ENCODE peak calls at places on chromosomes 2 and 18, in eight cellular contexts. U, F, W, P, Y, H, O and V are unnamed samples.

GRCh38 chr2:43897492-43897891 is 58.7 kb downstream of the ABCG8 start:
- DNase-seq in U (no peak), F (no peak), W (no peak), P (no peak), Y (no peak), H (no peak), O (no peak), V (no peak)

GRCh38 chr2:202760848-202761247 is 110.7 kb downstream of the ICA1L start:
- DNase-seq in U (no peak), F (no peak), W (no peak), P (no peak), Y (no peak), H (no peak), O (no peak), V (no peak)

GRCh38 chr2:149612122-149612521 is 24.5 kb upstream of the MMADHC start:
- DNase-seq in U (no peak), F (no peak), W (no peak), P (no peak), Y (peak; percentile 21), H (no peak), O (peak; percentile 66), V (no peak)

GRCh38 chr18:75068682-75069435 is 140.1 kb downstream of the PTGR3 start:
- DNase-seq in U (no peak), F (no peak), W (no peak), P (no peak), Y (no peak), H (no peak), O (no peak), V (no peak)

GRCh38 chr2:207251573-207252192 is 85.9 kb upstream of the KLF7 start:
- DNase-seq in U (no peak), F (no peak), W (no peak), P (no peak), Y (no peak), H (no peak), O (no peak), V (no peak)

GRCh38 chr2:182015334-182016109 is 29.9 kb downstream of the PPP1R1C start:
- DNase-seq in U (no peak), F (no peak), W (no peak), P (no peak), Y (no peak), H (no peak), O (no peak), V (no peak)

GRCh38 chr2:159938375-159938774 is 124.0 kb downstream of the PLA2R1 start:
- DNase-seq in U (no peak), F (no peak), W (no peak), P (no peak), Y (no peak), H (no peak), O (no peak), V (no peak)

GRCh38 chr2:44100351-44100750 is 68.3 kb upstream of the PPM1B start:
- DNase-seq in U (no peak), F (peak; percentile 58), W (peak; percentile 49), P (peak; percentile 3), Y (peak; percentile 76), H (no peak), O (no peak), V (no peak)

GRCh38 chr18:54742654-54743053 is 85.6 kb upstream of the RAB27B start:
- DNase-seq in U (no peak), F (no peak), W (peak; percentile 55), P (no peak), Y (peak; percentile 75), H (no peak), O (no peak), V (no peak)

GRCh38 chr18:78632111-78632541 is 347.5 kb upstream of the SALL3 start:
- DNase-seq in U (no peak), F (no peak), W (no peak), P (no peak), Y (no peak), H (no peak), O (no peak), V (no peak)

GRCh38 chr2:67974564-67975430 is 88.0 kb downstream of the C1D start:
- DNase-seq in U (no peak), F (peak; percentile 61), W (peak; percentile 36), P (no peak), Y (peak; percentile 58), H (no peak), O (no peak), V (no peak)

GRCh38 chr2:30267161-30267568 is 35.8 kb downstream of the LBH start:
- DNase-seq in U (no peak), F (no peak), W (no peak), P (no peak), Y (no peak), H (no peak), O (no peak), V (no peak)

GRCh38 chr18:70422061-70422965 is 133.5 kb downstream of the SOCS6 start:
- DNase-seq in U (no peak), F (peak; percentile 87), W (peak; percentile 87), P (no peak), Y (peak; percentile 87), H (no peak), O (no peak), V (no peak)

GRCh38 chr2:172613035-172613434 is 57.1 kb downstream of the PDK1 start:
- DNase-seq in U (no peak), F (no peak), W (no peak), P (no peak), Y (no peak), H (no peak), O (peak; percentile 59), V (no peak)

GRCh38 chr2:101766871-101767739 is 69.6 kb downstream of the MAP4K4 start:
- DNase-seq in U (no peak), F (no peak), W (no peak), P (no peak), Y (no peak), H (no peak), O (peak; percentile 67), V (no peak)

GRCh38 chr2:30421551-30422436 is 25.3 kb upstream of the LCLAT1 start:
- DNase-seq in U (peak; percentile 86), F (no peak), W (no peak), P (no peak), Y (no peak), H (peak; percentile 27), O (peak; percentile 46), V (no peak)

GRCh38 chr2:9630001-9630749 is 622 bp downstream of the YWHAQ start:
- DNase-seq in U (peak; percentile 83), F (peak; percentile 87), W (peak; percentile 70), P (no peak), Y (peak; percentile 84), H (peak; percentile 54), O (peak; percentile 84), V (peak; percentile 62)

GRCh38 chr2:217653240-217653639 is 349.6 kb downstream of the TNS1 start:
- DNase-seq in U (no peak), F (peak; percentile 61), W (peak; percentile 40), P (no peak), Y (peak; percentile 36), H (no peak), O (no peak), V (no peak)

GRCh38 chr2:164510895-164511294 is 110.4 kb downstream of the GRB14 start:
- DNase-seq in U (no peak), F (no peak), W (no peak), P (no peak), Y (no peak), H (no peak), O (no peak), V (no peak)

GRCh38 chr2:190138032-190138431 is 75.5 kb upstream of the MSTN start:
- DNase-seq in U (no peak), F (no peak), W (no peak), P (no peak), Y (no peak), H (no peak), O (no peak), V (no peak)
- H3K9me3 ChIP-seq in U (peaks cover 7% of the 10 kb centered on the region), F (no peaks in the 10 kb centered on the region), W (peaks cover 8% of the 10 kb centered on the region), P (peaks cover 7% of the 10 kb centered on the region), Y (no peaks in the 10 kb centered on the region), H (no peaks in the 10 kb centered on the region), O (peaks cover 58% of the 10 kb centered on the region), V (peaks cover 5% of the 10 kb centered on the region)

GRCh38 chr18:1075310-1075709 is 170.6 kb downstream of the ADCYAP1 start:
- DNase-seq in U (no peak), F (no peak), W (no peak), P (no peak), Y (peak; percentile 7), H (no peak), O (no peak), V (no peak)

DNA sequence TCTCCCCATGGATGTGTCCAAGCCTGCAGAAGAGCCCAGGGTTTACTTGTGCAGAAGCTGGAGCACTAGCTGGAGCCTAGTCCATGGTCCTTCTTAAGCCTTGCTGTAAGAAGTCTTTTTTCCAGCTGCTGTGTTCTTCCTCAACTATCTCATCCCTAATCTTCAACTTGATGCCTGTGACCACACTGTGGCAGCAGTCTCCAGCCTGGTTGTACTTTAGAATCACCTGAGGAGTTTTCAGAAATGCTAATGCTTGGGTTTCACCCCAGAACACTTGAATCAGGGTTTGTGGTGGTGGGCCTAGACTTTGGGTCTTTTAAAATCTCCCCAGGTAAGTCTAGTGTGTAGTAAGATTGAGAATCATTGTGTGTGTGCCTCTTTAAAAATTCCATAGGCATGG is 173.6 kb downstream of the ADCYAP1 start:
- DNase-seq in U (no peak), F (no peak), W (no peak), P (no peak), Y (no peak), H (no peak), O (no peak), V (no peak)
- TF ChIP-seq CTCF in U (no peak), F (no peak), W (no peak), P (no peak), Y (no peak), H (no peak), O (no peak), V (no peak)

DNA sequence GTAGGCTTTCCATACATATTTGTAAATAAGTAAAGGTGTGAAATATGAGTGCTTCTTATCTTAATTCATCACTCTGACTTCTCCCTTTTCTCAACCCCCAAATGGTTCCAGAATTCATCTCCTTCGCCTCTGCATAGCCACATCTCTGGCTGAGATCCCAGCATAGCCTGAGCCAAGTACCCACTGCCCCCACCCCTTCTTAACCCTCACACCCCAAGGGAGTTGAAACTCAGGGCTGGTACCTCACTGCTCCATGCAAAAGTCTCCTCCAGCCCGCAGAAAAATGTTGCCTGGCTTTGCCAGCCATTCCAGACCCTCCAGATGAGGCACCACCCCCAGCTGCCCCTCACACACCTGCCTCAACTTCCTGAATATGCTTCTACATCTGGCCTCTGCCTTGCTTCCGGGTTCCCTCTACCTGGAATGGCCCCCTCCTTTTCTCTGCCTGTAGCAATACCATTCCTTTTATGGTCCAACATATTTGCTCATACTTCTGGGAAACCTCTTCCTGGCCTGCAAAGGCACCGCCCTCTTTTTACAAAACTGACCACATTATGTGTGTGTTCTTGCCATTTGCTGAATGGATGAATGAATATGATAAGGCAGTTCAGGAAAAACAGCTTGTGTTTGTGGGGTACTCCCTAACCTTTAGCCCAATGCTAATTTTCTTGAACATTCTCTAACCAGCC is 112.8 kb downstream of the CELF4 start:
- DNase-seq in U (no peak), F (no peak), W (peak; percentile 30), P (no peak), Y (peak; percentile 24), H (no peak), O (no peak), V (no peak)
- H3K27me3 ChIP-seq in U (no peaks in the 10 kb centered on the region), F (no peaks in the 10 kb centered on the region), W (no peaks in the 10 kb centered on the region), P (peaks cover 2% of the 10 kb centered on the region), Y (no peaks in the 10 kb centered on the region), H (no peaks in the 10 kb centered on the region), O (no peaks in the 10 kb centered on the region), V (no peaks in the 10 kb centered on the region)

DNA sequence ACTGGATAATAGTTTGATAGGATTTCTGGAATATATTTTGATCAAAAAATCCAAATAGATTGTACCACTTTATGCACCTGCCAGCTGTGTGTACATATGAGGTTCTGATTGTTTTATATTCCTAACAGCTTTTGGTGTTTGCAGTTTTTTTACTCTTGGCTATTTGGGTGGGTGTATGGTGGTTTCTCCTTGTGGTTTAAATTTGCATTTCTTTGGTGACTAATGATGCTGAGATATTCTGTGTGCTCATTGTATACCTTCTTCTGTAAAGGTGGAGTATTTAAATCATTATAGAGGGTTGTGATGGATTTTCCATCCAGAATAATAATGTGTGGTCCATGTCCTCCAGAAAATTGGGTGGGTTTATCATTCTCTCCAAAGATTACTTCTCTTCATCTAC is 372.9 kb downstream of the THSD7B start:
- DNase-seq in U (no peak), F (no peak), W (no peak), P (no peak), Y (no peak), H (no peak), O (no peak), V (no peak)
- H3K9me3 ChIP-seq in U (no peaks in the 10 kb centered on the region), F (no peaks in the 10 kb centered on the region), W (peaks cover 2% of the 10 kb centered on the region), P (no peaks in the 10 kb centered on the region), Y (no peaks in the 10 kb centered on the region), H (no peaks in the 10 kb centered on the region), O (no peaks in the 10 kb centered on the region), V (no peaks in the 10 kb centered on the region)